ENCODE peak calls at places on chromosomes 16 and 17, in five cellular contexts. B is A549, T is K562, C is HCT116, R is IMR-90. G is an unnamed sample.

GRCh38 chr17:16267174-16267573 is 50.2 kb downstream of the PIGL start:
- DNase-seq in T (no peak), R (no peak), B (no peak), C (no peak), G (no peak)

GRCh38 chr16:782766-783403 is 5.3 kb downstream of the RPUSD1 start:
- DNase-seq in R (no peak), C (no peak), T (no peak), B (no peak), G (no peak)

GRCh38 chr17:73091770-73092517 is 544 bp downstream of the SLC39A11 start:
- DNase-seq in C (no peak), B (peak), T (peak), R (peak), G (no peak)

GRCh38 chr17:19306160-19307111 is 56.1 kb downstream of the B9D1 start:
- DNase-seq in C (no peak), R (no peak), T (peak), B (no peak), G (no peak)

GRCh38 chr17:82346342-82347300 is 12.4 kb upstream of the TEX19 start:
- DNase-seq in R (no peak), B (no peak), C (no peak), T (no peak), G (no peak)

GRCh38 chr16:23317266-23317661 is 15.2 kb downstream of the SCNN1B start:
- DNase-seq in C (no peak), T (no peak), R (no peak), B (peak), G (no peak)

GRCh38 chr17:66191607-66192377 is at the start of gene CEP112:
- DNase-seq in B (peak), C (peak), T (peak), R (peak), G (peak)

GRCh38 chr16:8720080-8720966 is 45.9 kb downstream of the ABAT start:
- DNase-seq in B (no peak), R (no peak), T (no peak), C (no peak), G (peak)

GRCh38 chr16:10385725-10386516 is at the start of gene ATF7IP2:
- DNase-seq in T (peak), C (peak), B (peak), R (peak), G (peak)

GRCh38 chr17:35312790-35313711 is 60.4 kb downstream of the SLFN11 start:
- DNase-seq in C (peak), R (peak), B (peak), T (peak), G (no peak)

GRCh38 chr16:1457489-1458245 is 13.3 kb upstream of the CCDC154 start:
- DNase-seq in T (no peak), R (no peak), C (no peak), B (no peak), G (no peak)

GRCh38 chr16:59878479-59878878 is 1144.4 kb upstream of the GOT2 start:
- DNase-seq in T (no peak), R (peak), C (no peak), B (peak), G (no peak)

GRCh38 chr16:85924675-85925074 is 25.7 kb downstream of the IRF8 start:
- DNase-seq in C (no peak), R (no peak), B (no peak), T (no peak), G (no peak)

GRCh38 chr17:7240375-7240774 is 1.1 kb upstream of the PHF23 start:
- DNase-seq in B (no peak), C (no peak), T (no peak), R (no peak), G (no peak)

GRCh38 chr16:53482123-53482522 is 20.9 kb downstream of the AKTIP start:
- DNase-seq in B (no peak), R (peak), T (no peak), C (no peak), G (no peak)
- TF ChIP-seq CEBPB in B (no peak), R (peak), T (no peak), C (no peak), G (no peak)

GRCh38 chr17:48022906-48023305 is 14.7 kb downstream of the COPZ2 start:
- DNase-seq in R (no peak), B (peak), C (no peak), T (no peak), G (no peak)
- TF ChIP-seq CEBPB in R (no peak), B (no peak), C (no peak), T (no peak), G (no peak)

DNA sequence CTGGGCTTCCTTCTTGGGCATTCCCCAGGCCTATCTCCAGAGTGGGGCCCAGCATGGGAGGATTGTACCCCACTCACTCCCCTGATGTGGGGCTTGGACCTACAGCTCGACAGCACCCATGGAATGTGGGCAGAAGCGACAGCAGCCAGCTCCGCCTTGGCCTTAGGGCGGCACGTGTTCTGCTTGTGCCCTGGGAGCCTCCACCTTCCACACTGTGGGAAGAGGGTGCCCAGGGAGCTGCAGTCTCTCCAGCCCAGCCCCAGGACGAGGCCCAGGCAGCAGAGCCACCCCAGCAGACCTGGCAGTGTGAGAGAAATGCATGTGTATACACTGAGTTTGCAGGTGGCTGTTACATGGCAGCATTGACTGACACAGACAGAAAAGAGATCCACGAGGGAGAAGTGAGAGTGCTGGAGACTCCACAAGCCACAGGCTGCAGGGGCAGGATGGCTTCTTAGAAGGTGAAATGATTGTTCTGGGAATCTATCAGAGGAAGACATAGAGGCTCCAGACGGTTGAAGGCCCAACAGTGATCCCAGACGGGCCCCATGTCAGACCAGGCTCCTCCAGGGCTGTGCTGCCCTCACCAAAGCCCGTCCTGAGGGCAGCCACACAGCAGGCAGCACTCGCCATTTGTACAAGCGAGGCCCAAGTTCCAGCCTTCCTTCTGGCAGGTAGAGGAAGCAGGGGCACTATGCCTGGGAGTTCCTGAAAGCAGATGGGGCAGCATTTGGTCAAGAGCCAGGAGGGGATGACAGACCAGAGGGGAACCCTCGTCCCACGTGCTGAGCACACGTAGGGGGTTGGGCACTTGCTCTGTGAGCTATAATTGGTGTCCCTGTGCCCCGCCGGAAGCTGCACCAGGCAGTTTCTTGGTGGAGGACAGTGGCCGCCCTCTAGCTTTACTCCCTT is 2.8 kb upstream of the DNASE1 start:
- DNase-seq in C (no peak), T (no peak), B (no peak), R (no peak), G (no peak)
- TF ChIP-seq CEBPB in C (no peak), T (no peak), B (no peak), R (no peak), G (no peak)

GRCh38 chr17:44807817-44808155 is 22.3 kb downstream of the GJC1 start:
- DNase-seq in T (no peak), B (no peak), R (no peak), C (no peak), G (no peak)
- TF ChIP-seq CEBPB in T (no peak), B (no peak), R (no peak), C (no peak), G (no peak)

GRCh38 chr17:71974051-71974450 is 146.8 kb upstream of the SOX9 start:
- DNase-seq in B (no peak), R (no peak), C (no peak), T (no peak), G (no peak)

GRCh38 chr17:71980171-71980570 is 140.6 kb upstream of the SOX9 start:
- DNase-seq in C (no peak), R (no peak), T (no peak), B (no peak), G (no peak)

GRCh38 chr17:71975998-71976649 is 144.7 kb upstream of the SOX9 start:
- DNase-seq in C (no peak), B (peak), R (peak), T (no peak), G (no peak)

GRCh38 chr17:71978435-71978834 is 142.4 kb upstream of the SOX9 start:
- DNase-seq in C (no peak), B (no peak), T (no peak), R (no peak), G (no peak)

GRCh38 chr17:71975331-71975801 is 145.5 kb upstream of the SOX9 start:
- DNase-seq in B (no peak), C (no peak), T (no peak), R (peak), G (no peak)
- TF ChIP-seq CEBPB in B (no peak), C (no peak), T (no peak), R (no peak), G (no peak)

GRCh38 chr17:17783825-17784598 is 52.8 kb downstream of the SREBF1 start:
- DNase-seq in T (no peak), B (no peak), R (no peak), C (no peak), G (no peak)
- TF ChIP-seq CEBPB in T (no peak), B (no peak), R (no peak), C (no peak), G (no peak)